ENCODE peak calls at places on chromosomes 4 and X, in five cellular contexts. Y, U, C, K and S are unnamed samples.
A peak's percentile ranks its signal among the peaks of the same experiment; 100 is the strongest.

GRCh38 chr4:43374352-43374751 is 481.8 kb downstream of the GRXCR1 start:
- DNase-seq in Y (no peak), U (no peak), C (peak; percentile 4), K (no peak), S (no peak)

GRCh38 chr4:115126487-115126886 is 13.1 kb upstream of the NDST4 start:
- DNase-seq in Y (no peak), U (no peak), C (no peak), K (peak; percentile 70), S (peak; percentile 53)

GRCh38 chrX:141673946-141674345 is 24.6 kb downstream of the SPANXD start:
- DNase-seq in Y (no peak), U (no peak), C (no peak), K (no peak), S (no peak)

GRCh38 chr4:113952452-113953029 is 26.9 kb downstream of the ARSJ start:
- DNase-seq in Y (peak; percentile 69), U (peak; percentile 62), C (peak; percentile 62), K (peak; percentile 70), S (peak; percentile 44)

GRCh38 chr4:143335979-143336827 is 473 bp upstream of the GAB1 start:
- DNase-seq in Y (peak; percentile 96), U (peak; percentile 90), C (peak; percentile 90), K (peak; percentile 94), S (peak; percentile 82)

GRCh38 chr4:155187989-155188388 is 20.4 kb upstream of the NPY2R start:
- DNase-seq in Y (no peak), U (no peak), C (no peak), K (no peak), S (no peak)

GRCh38 chrX:147884958-147885357 is 26.8 kb upstream of the FMR1 start:
- DNase-seq in Y (peak; percentile 47), U (peak; percentile 52), C (no peak), K (no peak), S (no peak)

GRCh38 chr4:26173619-26174018 is 147.2 kb upstream of the RBPJ start:
- DNase-seq in Y (no peak), U (peak; percentile 34), C (peak; percentile 93), K (peak; percentile 62), S (no peak)

GRCh38 chrX:110180928-110181310 is 137.0 kb downstream of the AMMECR1 start:
- DNase-seq in Y (peak; percentile 11), U (no peak), C (peak; percentile 36), K (peak; percentile 67), S (no peak)

GRCh38 chrX:20067709-20068315 is 48.9 kb downstream of the MAP7D2 start:
- DNase-seq in Y (peak; percentile 86), U (peak; percentile 64), C (peak; percentile 88), K (peak; percentile 87), S (peak; percentile 87)

GRCh38 chr4:126614456-126614855 is 1018.3 kb upstream of the INTU start:
- DNase-seq in Y (no peak), U (no peak), C (no peak), K (no peak), S (no peak)

GRCh38 chrX:14758029-14758491 is 114.8 kb downstream of the FANCB start:
- DNase-seq in Y (no peak), U (no peak), C (no peak), K (no peak), S (no peak)

GRCh38 chrX:119398974-119399771 is at the start of gene SLC25A43:
- DNase-seq in Y (peak; percentile 51), U (peak; percentile 52), C (no peak), K (no peak), S (no peak)

GRCh38 chrX:30904186-30904585 is 15.1 kb upstream of the TAB3 start:
- DNase-seq in Y (no peak), U (no peak), C (no peak), K (no peak), S (no peak)

GRCh38 chr4:107094332-107094731 is 58.2 kb upstream of the DKK2 start:
- DNase-seq in Y (peak; percentile 38), U (peak; percentile 10), C (peak; percentile 20), K (peak; percentile 47), S (no peak)

GRCh38 chrX:39311646-39312045 is 510.4 kb downstream of the MID1IP1 start:
- DNase-seq in Y (no peak), U (no peak), C (no peak), K (no peak), S (no peak)

GRCh38 chrX:113982766-113983165 is 601.1 kb upstream of the HTR2C start:
- DNase-seq in Y (no peak), U (no peak), C (no peak), K (no peak), S (no peak)

GRCh38 chr4:86338989-86339388 is 20.9 kb downstream of the MAPK10 start:
- DNase-seq in Y (peak; percentile 84), U (peak; percentile 41), C (peak; percentile 95), K (peak; percentile 88), S (peak; percentile 53)

GRCh38 chr4:10960386-10960785 is 275.8 kb upstream of the CLNK start:
- DNase-seq in Y (no peak), U (no peak), C (no peak), K (no peak), S (no peak)

GRCh38 chr4:85792576-85792975 is 317.6 kb downstream of the ARHGAP24 start:
- DNase-seq in Y (no peak), U (no peak), C (no peak), K (no peak), S (no peak)

GRCh38 chr4:69830529-69831269 is 29.2 kb downstream of the SULT1E1 start:
- DNase-seq in Y (peak; percentile 63), U (peak; percentile 76), C (no peak), K (peak; percentile 61), S (no peak)

GRCh38 chr4:180655886-180656285 is 1587.3 kb upstream of the TENM3 start:
- DNase-seq in Y (no peak), U (no peak), C (no peak), K (no peak), S (no peak)

GRCh38 chr4:108700358-108700757 is 50.0 kb downstream of the OSTC start:
- DNase-seq in Y (peak; percentile 79), U (no peak), C (peak; percentile 10), K (peak; percentile 75), S (peak; percentile 67)

GRCh38 chr4:59062970-59063369 is 1952.8 kb upstream of the IGFBP7 start:
- DNase-seq in Y (no peak), U (no peak), C (no peak), K (no peak), S (no peak)

GRCh38 chr4:1395941-1396805 is 10.1 kb downstream of the NKX1-1 start:
- DNase-seq in Y (no peak), U (no peak), C (no peak), K (no peak), S (no peak)

GRCh38 chr4:84856468-84856867 is 110.0 kb downstream of the WDFY3 start:
- DNase-seq in Y (no peak), U (no peak), C (no peak), K (peak; percentile 24), S (no peak)

GRCh38 chr4:52105276-52105675 is 54.2 kb downstream of the SPATA18 start:
- DNase-seq in Y (no peak), U (no peak), C (no peak), K (no peak), S (no peak)

GRCh38 chr4:2390780-2391490 is 27.5 kb downstream of the ZFYVE28 start:
- DNase-seq in Y (no peak), U (no peak), C (no peak), K (no peak), S (no peak)

GRCh38 chr4:101328063-101328602 is 19.2 kb downstream of the PPP3CA start:
- DNase-seq in Y (no peak), U (no peak), C (no peak), K (no peak), S (no peak)

GRCh38 chr4:6010789-6011188 is 7.4 kb downstream of the C4orf50 start:
- DNase-seq in Y (no peak), U (no peak), C (no peak), K (no peak), S (no peak)

GRCh38 chr4:125649452-125649851 is 334.7 kb downstream of the FAT4 start:
- DNase-seq in Y (no peak), U (no peak), C (no peak), K (no peak), S (no peak)

GRCh38 chrX:48468693-48469691 is 1.1 kb downstream of the SLC38A5 start:
- DNase-seq in Y (no peak), U (no peak), C (no peak), K (no peak), S (no peak)

GRCh38 chrX:130878350-130879341 is 24.4 kb downstream of the ENOX2 start:
- DNase-seq in Y (peak; percentile 93), U (no peak), C (peak; percentile 85), K (peak; percentile 91), S (peak; percentile 92)

GRCh38 chrX:110022555-110023448 is 19.9 kb downstream of the TMEM164 start:
- DNase-seq in Y (no peak), U (no peak), C (no peak), K (no peak), S (no peak)

GRCh38 chrX:130060122-130061069 is 49.9 kb downstream of the ELF4 start:
- DNase-seq in Y (peak; percentile 67), U (peak; percentile 81), C (peak; percentile 37), K (peak; percentile 62), S (no peak)

GRCh38 chrX:64394874-64395567 is at the start of gene MTMR8:
- DNase-seq in Y (peak; percentile 0), U (peak; percentile 82), C (no peak), K (peak; percentile 0), S (peak; percentile 1)

GRCh38 chr4:183926950-183927349 is 21.8 kb downstream of the STOX2 start:
- DNase-seq in Y (no peak), U (no peak), C (no peak), K (no peak), S (no peak)

GRCh38 chr4:146621-147020 is 22.3 kb downstream of the ZNF718 start:
- DNase-seq in Y (no peak), U (no peak), C (no peak), K (no peak), S (no peak)
- H3K4me3 ChIP-seq in Y (no peak overlapping the region), U (no peak overlapping the region), C (no peak overlapping the region), K (no peak overlapping the region), S (no peak overlapping the region)

GRCh38 chrX:12949927-12950656 is 24.8 kb upstream of the TMSB4X start:
- DNase-seq in Y (peak; percentile 90), U (peak; percentile 72), C (peak; percentile 92), K (peak; percentile 84), S (no peak)
- H3K4me3 ChIP-seq in Y (no peak overlapping the region), U (no peak overlapping the region), C (no peak overlapping the region), K (no peak overlapping the region), S (no peak overlapping the region)

GRCh38 chrX:2498781-2499302 is 1.9 kb downstream of the DHRSX start:
- DNase-seq in Y (peak; percentile 40), U (peak; percentile 44), C (peak; percentile 18), K (peak; percentile 47), S (no peak)
- H3K4me3 ChIP-seq in Y (peak overlapping the region; percentile 58), U (peak overlapping the region; percentile 96), C (peak overlapping the region; percentile 18), K (peak overlapping the region; percentile 21), S (peak overlapping the region; percentile 75)

DNA sequence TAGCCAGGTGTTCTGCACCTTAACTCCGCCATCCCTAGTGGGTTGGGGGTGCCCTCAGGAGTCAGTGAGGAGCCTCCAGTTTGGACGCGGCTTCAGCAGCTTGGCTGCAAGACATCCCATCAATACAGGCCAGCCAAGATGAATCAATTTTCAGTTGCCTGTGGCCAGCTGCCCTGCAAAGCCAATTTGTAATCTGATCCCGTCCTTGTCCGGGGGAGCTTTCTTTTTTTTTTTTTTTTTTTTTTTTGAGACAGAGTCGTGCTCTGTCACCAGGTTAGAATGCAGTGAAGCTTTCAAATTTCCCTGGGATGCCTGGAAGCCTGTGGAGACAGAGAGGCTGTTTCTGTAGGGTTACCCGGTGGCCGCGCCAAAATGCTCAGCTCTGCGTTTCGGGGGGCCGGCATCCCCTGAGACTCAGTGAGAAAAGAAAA is 192.5 kb downstream of the ASMT start:
- DNase-seq in Y (no peak), U (no peak), C (peak; percentile 2), K (peak; percentile 33), S (peak; percentile 32)
- H3K4me3 ChIP-seq in Y (no peak overlapping the region), U (no peak overlapping the region), C (no peak overlapping the region), K (no peak overlapping the region), S (no peak overlapping the region)

GRCh38 chr4:8403981-8404380 is 36.5 kb downstream of the ACOX3 start:
- DNase-seq in Y (no peak), U (no peak), C (no peak), K (no peak), S (no peak)
- H3K4me3 ChIP-seq in Y (no peak overlapping the region), U (no peak overlapping the region), C (no peak overlapping the region), K (no peak overlapping the region), S (no peak overlapping the region)